ENCODE peak calls at places on chromosome 20, in ten cellular contexts. One of them, this sample, is unnamed.

GRCh38 chr20:16299892-16300291 is 273.4 kb downstream of the KIF16B start:
- DNase-seq in fibroblast of lung: no peak
- DNase-seq in fibroblast of the aortic adventitia: no peak
- DNase-seq in lower lobe of right lung: no peak
- DNase-seq in body of pancreas: no peak
- DNase-seq in thoracic aorta: no peak
- DNase-seq in AG10803: no peak
- DNase-seq in MM.1S: no peak
- DNase-seq in Panc1: no peak
- DNase-seq in uterus: no peak
- DNase-seq in this sample: no peak

GRCh38 chr20:472889-473292 is 10.6 kb upstream of the TBC1D20 start:
- DNase-seq in uterus: no peak
- DNase-seq in lower lobe of right lung: no peak
- DNase-seq in body of pancreas: no peak
- DNase-seq in fibroblast of the aortic adventitia: no peak
- DNase-seq in Panc1: no peak
- DNase-seq in thoracic aorta: no peak
- DNase-seq in MM.1S: no peak
- DNase-seq in AG10803: no peak
- DNase-seq in fibroblast of lung: no peak
- DNase-seq in this sample: no peak

GRCh38 chr20:50232651-50233324 is 42.2 kb downstream of the CEBPB start:
- DNase-seq in thoracic aorta: no peak
- DNase-seq in fibroblast of lung: no peak
- DNase-seq in AG10803: no peak
- DNase-seq in fibroblast of the aortic adventitia: no peak
- DNase-seq in Panc1: no peak
- DNase-seq in MM.1S: no peak
- DNase-seq in uterus: no peak
- DNase-seq in lower lobe of right lung: no peak
- DNase-seq in body of pancreas: no peak
- DNase-seq in this sample: no peak

GRCh38 chr20:53949319-53949839 is 121.0 kb downstream of the BCAS1 start:
- DNase-seq in thoracic aorta: no peak
- DNase-seq in body of pancreas: peak
- DNase-seq in MM.1S: peak
- DNase-seq in fibroblast of lung: peak
- DNase-seq in lower lobe of right lung: peak
- DNase-seq in AG10803: peak
- DNase-seq in fibroblast of the aortic adventitia: peak
- DNase-seq in Panc1: no peak
- DNase-seq in uterus: no peak
- DNase-seq in this sample: peak

GRCh38 chr20:63344616-63345327 is 16.4 kb downstream of the CHRNA4 start:
- DNase-seq in lower lobe of right lung: no peak
- DNase-seq in thoracic aorta: no peak
- DNase-seq in AG10803: peak
- DNase-seq in fibroblast of the aortic adventitia: peak
- DNase-seq in fibroblast of lung: no peak
- DNase-seq in MM.1S: no peak
- DNase-seq in uterus: peak
- DNase-seq in body of pancreas: no peak
- DNase-seq in Panc1: no peak
- DNase-seq in this sample: no peak

GRCh38 chr20:24778585-24779031 is 170.5 kb upstream of the CST7 start:
- DNase-seq in fibroblast of the aortic adventitia: no peak
- DNase-seq in fibroblast of lung: no peak
- DNase-seq in body of pancreas: peak
- DNase-seq in uterus: no peak
- DNase-seq in AG10803: no peak
- DNase-seq in MM.1S: no peak
- DNase-seq in lower lobe of right lung: no peak
- DNase-seq in thoracic aorta: no peak
- DNase-seq in Panc1: no peak
- DNase-seq in this sample: no peak

GRCh38 chr20:23637282-23638221 is at the start of gene CST3:
- DNase-seq in MM.1S: peak
- DNase-seq in uterus: peak
- DNase-seq in lower lobe of right lung: peak
- DNase-seq in AG10803: peak
- DNase-seq in Panc1: peak
- DNase-seq in fibroblast of lung: peak
- DNase-seq in thoracic aorta: peak
- DNase-seq in body of pancreas: peak
- DNase-seq in fibroblast of the aortic adventitia: peak
- DNase-seq in this sample: peak

GRCh38 chr20:24910461-24910860 is 38.6 kb upstream of the CST7 start:
- DNase-seq in lower lobe of right lung: no peak
- DNase-seq in thoracic aorta: no peak
- DNase-seq in fibroblast of lung: no peak
- DNase-seq in fibroblast of the aortic adventitia: no peak
- DNase-seq in uterus: no peak
- DNase-seq in MM.1S: no peak
- DNase-seq in body of pancreas: no peak
- DNase-seq in Panc1: no peak
- DNase-seq in AG10803: no peak
- DNase-seq in this sample: no peak

GRCh38 chr20:1567392-1568165 is 10.1 kb upstream of the SIRPD start:
- DNase-seq in Panc1: no peak
- DNase-seq in body of pancreas: no peak
- DNase-seq in fibroblast of the aortic adventitia: peak
- DNase-seq in thoracic aorta: no peak
- DNase-seq in fibroblast of lung: peak
- DNase-seq in lower lobe of right lung: no peak
- DNase-seq in uterus: no peak
- DNase-seq in MM.1S: no peak
- DNase-seq in AG10803: peak
- DNase-seq in this sample: no peak

GRCh38 chr20:4170621-4171537 is 155.5 kb upstream of the RNF24 start:
- DNase-seq in AG10803: no peak
- DNase-seq in body of pancreas: no peak
- DNase-seq in Panc1: no peak
- DNase-seq in fibroblast of lung: no peak
- DNase-seq in fibroblast of the aortic adventitia: no peak
- DNase-seq in uterus: no peak
- DNase-seq in lower lobe of right lung: no peak
- DNase-seq in MM.1S: no peak
- DNase-seq in thoracic aorta: no peak
- DNase-seq in this sample: no peak

GRCh38 chr20:35941620-35942019 is 12.7 kb downstream of the SCAND1 start:
- DNase-seq in uterus: no peak
- DNase-seq in fibroblast of the aortic adventitia: no peak
- DNase-seq in lower lobe of right lung: no peak
- DNase-seq in Panc1: no peak
- DNase-seq in MM.1S: no peak
- DNase-seq in body of pancreas: no peak
- DNase-seq in fibroblast of lung: no peak
- DNase-seq in AG10803: no peak
- DNase-seq in thoracic aorta: no peak
- DNase-seq in this sample: no peak

GRCh38 chr20:25580711-25581110 is 4.6 kb downstream of the NINL start:
- DNase-seq in body of pancreas: peak
- DNase-seq in Panc1: no peak
- DNase-seq in AG10803: peak
- DNase-seq in fibroblast of the aortic adventitia: peak
- DNase-seq in MM.1S: no peak
- DNase-seq in lower lobe of right lung: peak
- DNase-seq in fibroblast of lung: peak
- DNase-seq in thoracic aorta: no peak
- DNase-seq in uterus: no peak
- DNase-seq in this sample: no peak

GRCh38 chr20:35284267-35284991 is at the start of gene EIF6:
- DNase-seq in MM.1S: peak
- DNase-seq in thoracic aorta: peak
- DNase-seq in fibroblast of the aortic adventitia: peak
- DNase-seq in lower lobe of right lung: peak
- DNase-seq in AG10803: peak
- DNase-seq in Panc1: no peak
- DNase-seq in fibroblast of lung: peak
- DNase-seq in uterus: peak
- DNase-seq in body of pancreas: peak
- DNase-seq in this sample: peak

GRCh38 chr20:45342863-45343444 is 5.3 kb downstream of the SDC4 start:
- DNase-seq in fibroblast of the aortic adventitia: no peak
- DNase-seq in body of pancreas: no peak
- DNase-seq in AG10803: no peak
- DNase-seq in uterus: no peak
- DNase-seq in thoracic aorta: no peak
- DNase-seq in MM.1S: no peak
- DNase-seq in Panc1: no peak
- DNase-seq in fibroblast of lung: no peak
- DNase-seq in lower lobe of right lung: no peak
- DNase-seq in this sample: no peak

GRCh38 chr20:45343445-45343866 is 4.8 kb downstream of the SDC4 start:
- DNase-seq in Panc1: no peak
- DNase-seq in body of pancreas: peak
- DNase-seq in MM.1S: no peak
- DNase-seq in AG10803: no peak
- DNase-seq in fibroblast of lung: no peak
- DNase-seq in lower lobe of right lung: peak
- DNase-seq in thoracic aorta: no peak
- DNase-seq in fibroblast of the aortic adventitia: no peak
- DNase-seq in uterus: no peak
- DNase-seq in this sample: no peak

GRCh38 chr20:45341939-45342862 is 6.0 kb downstream of the SDC4 start:
- DNase-seq in body of pancreas: peak
- DNase-seq in MM.1S: no peak
- DNase-seq in Panc1: no peak
- DNase-seq in fibroblast of the aortic adventitia: peak
- DNase-seq in uterus: peak
- DNase-seq in thoracic aorta: no peak
- DNase-seq in fibroblast of lung: peak
- DNase-seq in AG10803: no peak
- DNase-seq in lower lobe of right lung: peak
- DNase-seq in this sample: no peak

GRCh38 chr20:45345104-45345936 is 2.9 kb downstream of the SDC4 start:
- DNase-seq in uterus: no peak
- DNase-seq in AG10803: no peak
- DNase-seq in Panc1: no peak
- DNase-seq in fibroblast of the aortic adventitia: no peak
- DNase-seq in body of pancreas: peak
- DNase-seq in thoracic aorta: no peak
- DNase-seq in MM.1S: no peak
- DNase-seq in lower lobe of right lung: peak
- DNase-seq in fibroblast of lung: peak
- DNase-seq in this sample: no peak

GRCh38 chr20:45343867-45344721 is 4.1 kb downstream of the SDC4 start:
- DNase-seq in MM.1S: no peak
- DNase-seq in AG10803: peak
- DNase-seq in uterus: peak
- DNase-seq in body of pancreas: peak
- DNase-seq in fibroblast of lung: peak
- DNase-seq in Panc1: peak
- DNase-seq in fibroblast of the aortic adventitia: peak
- DNase-seq in thoracic aorta: peak
- DNase-seq in lower lobe of right lung: no peak
- DNase-seq in this sample: no peak
- H3K4me3 ChIP-seq in MM.1S: no peak
- H3K4me3 ChIP-seq in AG10803: peak
- H3K4me3 ChIP-seq in uterus: no peak
- H3K4me3 ChIP-seq in body of pancreas: no peak
- H3K4me3 ChIP-seq in fibroblast of lung: peak
- H3K4me3 ChIP-seq in Panc1: peak
- H3K4me3 ChIP-seq in fibroblast of the aortic adventitia: peak
- H3K4me3 ChIP-seq in thoracic aorta: peak
- H3K4me3 ChIP-seq in lower lobe of right lung: peak
- H3K4me3 ChIP-seq in this sample: no peak

GRCh38 chr20:21105429-21106170 is 558 bp downstream of the LINC00237 start:
- DNase-seq in fibroblast of the aortic adventitia: no peak
- DNase-seq in thoracic aorta: no peak
- DNase-seq in body of pancreas: no peak
- DNase-seq in Panc1: no peak
- DNase-seq in uterus: no peak
- DNase-seq in fibroblast of lung: no peak
- DNase-seq in lower lobe of right lung: no peak
- DNase-seq in AG10803: no peak
- DNase-seq in MM.1S: no peak
- DNase-seq in this sample: no peak
- H3K4me3 ChIP-seq in fibroblast of the aortic adventitia: no peak
- H3K4me3 ChIP-seq in thoracic aorta: peak
- H3K4me3 ChIP-seq in body of pancreas: no peak
- H3K4me3 ChIP-seq in Panc1: no peak
- H3K4me3 ChIP-seq in uterus: no peak
- H3K4me3 ChIP-seq in fibroblast of lung: no peak
- H3K4me3 ChIP-seq in lower lobe of right lung: no peak
- H3K4me3 ChIP-seq in AG10803: no peak
- H3K4me3 ChIP-seq in MM.1S: no peak
- H3K4me3 ChIP-seq in this sample: no peak

DNA sequence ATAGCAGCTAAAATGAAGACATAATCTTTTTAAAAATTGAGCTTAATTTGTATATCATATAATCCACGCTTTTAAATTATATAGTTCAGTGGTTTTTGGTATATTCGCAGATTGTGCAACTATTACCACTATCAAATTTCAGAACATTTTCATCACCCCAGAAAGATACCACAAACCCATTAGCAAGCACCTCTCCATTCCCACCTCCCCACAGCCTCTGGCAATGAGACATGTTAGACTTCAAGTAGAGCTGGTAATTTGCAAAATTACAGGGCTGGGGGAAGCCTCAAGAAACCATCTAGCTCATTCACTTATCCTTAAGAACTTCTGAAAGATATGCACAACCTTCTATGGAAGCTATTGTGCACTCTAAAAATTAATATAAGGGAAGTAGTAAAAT is 37.2 kb downstream of the TRMT6 start:
- DNase-seq in MM.1S: no peak
- DNase-seq in AG10803: no peak
- DNase-seq in fibroblast of lung: no peak
- DNase-seq in lower lobe of right lung: no peak
- DNase-seq in fibroblast of the aortic adventitia: no peak
- DNase-seq in Panc1: no peak
- DNase-seq in uterus: no peak
- DNase-seq in thoracic aorta: no peak
- DNase-seq in body of pancreas: no peak
- DNase-seq in this sample: no peak
- H3K4me3 ChIP-seq in MM.1S: no peak
- H3K4me3 ChIP-seq in AG10803: no peak
- H3K4me3 ChIP-seq in fibroblast of lung: no peak
- H3K4me3 ChIP-seq in lower lobe of right lung: no peak
- H3K4me3 ChIP-seq in fibroblast of the aortic adventitia: no peak
- H3K4me3 ChIP-seq in Panc1: no peak
- H3K4me3 ChIP-seq in uterus: no peak
- H3K4me3 ChIP-seq in thoracic aorta: no peak
- H3K4me3 ChIP-seq in body of pancreas: no peak
- H3K4me3 ChIP-seq in this sample: no peak

DNA sequence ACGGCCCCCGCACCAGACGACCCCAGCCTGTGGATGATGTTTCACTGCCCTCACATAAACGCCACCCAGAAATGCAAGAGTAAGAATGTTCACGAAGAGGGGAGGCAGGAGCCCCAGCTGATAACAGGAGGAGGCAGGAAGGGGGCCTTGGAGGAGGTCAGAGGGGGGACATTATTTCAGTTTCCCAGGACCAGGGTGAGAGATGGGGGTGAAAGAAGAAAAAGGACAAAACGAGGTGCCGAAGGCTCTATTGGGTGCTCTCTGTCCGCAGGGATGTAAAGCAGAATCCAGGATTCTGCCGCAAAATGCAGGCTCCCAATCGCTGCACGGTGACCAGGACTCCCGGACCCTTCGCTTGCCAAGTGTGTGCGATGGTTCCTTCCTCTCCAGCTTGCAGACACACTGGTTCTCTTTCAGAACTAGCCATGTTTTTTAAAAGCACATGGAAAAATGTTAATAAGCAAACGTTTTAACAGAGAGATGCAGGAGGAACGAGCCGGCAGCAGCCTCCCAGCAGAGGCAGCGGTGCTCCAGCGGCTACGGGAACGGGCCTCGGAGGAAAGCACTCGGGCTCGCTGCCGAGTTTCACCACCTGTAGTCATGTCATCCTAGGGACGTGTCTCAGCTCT is 59.5 kb downstream of the ZNF831 start:
- DNase-seq in AG10803: no peak
- DNase-seq in MM.1S: no peak
- DNase-seq in lower lobe of right lung: no peak
- DNase-seq in uterus: no peak
- DNase-seq in fibroblast of lung: no peak
- DNase-seq in thoracic aorta: no peak
- DNase-seq in body of pancreas: peak
- DNase-seq in fibroblast of the aortic adventitia: no peak
- DNase-seq in Panc1: no peak
- DNase-seq in this sample: no peak
- H3K4me3 ChIP-seq in AG10803: peak
- H3K4me3 ChIP-seq in MM.1S: peak
- H3K4me3 ChIP-seq in lower lobe of right lung: peak
- H3K4me3 ChIP-seq in uterus: peak
- H3K4me3 ChIP-seq in fibroblast of lung: peak
- H3K4me3 ChIP-seq in thoracic aorta: peak
- H3K4me3 ChIP-seq in body of pancreas: no peak
- H3K4me3 ChIP-seq in fibroblast of the aortic adventitia: peak
- H3K4me3 ChIP-seq in Panc1: no peak
- H3K4me3 ChIP-seq in this sample: no peak

This sample was measured in GM06990.